ENCODE peak calls at places on chromosomes 13 and 19, in four cellular contexts. E, U, A and Y are unnamed samples.

GRCh38 chr13:95643009-95643408 is 1.5 kb downstream of the DZIP1 start:
- DNase-seq in E (no peak), A (no peak), U (no peak), Y (no peak)

GRCh38 chr13:27600712-27601111 is 19.6 kb downstream of the LNX2 start:
- DNase-seq in A (no peak), U (no peak), E (no peak), Y (no peak)

GRCh38 chr13:99758465-99759162 is 213.0 kb downstream of the ZIC5 start:
- DNase-seq in E (no peak), U (no peak), A (no peak), Y (no peak)

GRCh38 chr19:50626011-50626410 is 13.7 kb downstream of the SYT3 start:
- DNase-seq in E (no peak), U (no peak), A (no peak), Y (no peak)

GRCh38 chr13:47903836-47904235 is 97.2 kb downstream of the SUCLA2 start:
- DNase-seq in U (no peak), E (no peak), A (no peak), Y (no peak)

GRCh38 chr13:22915442-22916082 is 265.2 kb upstream of the SGCG start:
- DNase-seq in A (peak; percentile 68), E (no peak), U (peak; percentile 69), Y (no peak)

GRCh38 chr19:46840157-46840942 is 10.3 kb downstream of the AP2S1 start:
- DNase-seq in A (no peak), U (peak; percentile 61), E (peak; percentile 51), Y (no peak)

GRCh38 chr19:40524655-40525054 is 52.0 kb upstream of the SHKBP1 start:
- DNase-seq in E (no peak), A (no peak), U (no peak), Y (no peak)

GRCh38 chr19:40503300-40503699 is 36.5 kb downstream of the SPTBN4 start:
- DNase-seq in A (peak; percentile 85), U (no peak), E (no peak), Y (no peak)

GRCh38 chr13:111122056-111122455 is 6.9 kb downstream of the ARHGEF7 start:
- DNase-seq in U (no peak), A (no peak), E (no peak), Y (no peak)